ENCODE peak calls at places on chromosome 4, in nine cellular contexts. Q is SK-N-DZ, U is astrocyte of the cerebellum, I is germinal center, F is GM12865, J is hepatocyte, C is Right ventricle myocardium superior, G is Daoy, B is NCI-H1694 treated with DMSO at 0.1 percent for 48 hours. V is an unnamed sample.

GRCh38 chr4:61583696-61584095 is 383.6 kb downstream of the ADGRL3 start:
- DNase-seq in B (no peak), G (peak), Q (no peak), J (no peak), U (peak), F (no peak), C (no peak), I (no peak), V (no peak)

GRCh38 chr4:69757464-69757863 is 3.0 kb downstream of the SULT1B1 start:
- DNase-seq in G (no peak), J (no peak), U (no peak), I (no peak), F (no peak), Q (no peak), B (no peak), C (no peak), V (no peak)

GRCh38 chr4:2373532-2373931 is 44.9 kb downstream of the ZFYVE28 start:
- DNase-seq in C (no peak), Q (no peak), I (no peak), U (no peak), B (no peak), J (no peak), G (no peak), F (no peak), V (no peak)

GRCh38 chr4:147360301-147360700 is 120.6 kb upstream of the EDNRA start:
- DNase-seq in U (peak), F (no peak), B (no peak), Q (no peak), I (no peak), G (no peak), C (no peak), J (peak), V (no peak)

GRCh38 chr4:113471141-113471860 is 290.2 kb downstream of the CAMK2D start:
- DNase-seq in C (no peak), B (no peak), I (no peak), U (peak), Q (no peak), G (no peak), F (no peak), J (no peak), V (no peak)

GRCh38 chr4:4461850-4462249 is 74.9 kb downstream of the NSG1 start:
- DNase-seq in Q (peak), C (no peak), J (peak), F (no peak), U (no peak), I (no peak), B (no peak), G (no peak), V (peak)

GRCh38 chr4:6507345-6507744 is 34.9 kb upstream of the PPP2R2C start:
- DNase-seq in U (no peak), G (no peak), C (no peak), B (no peak), I (no peak), J (no peak), F (no peak), Q (no peak), V (no peak)

GRCh38 chr4:54539500-54540029 is 118.2 kb upstream of the KIT start:
- DNase-seq in F (no peak), Q (peak), U (no peak), J (peak), C (peak), G (no peak), B (peak), I (no peak), V (peak)

GRCh38 chr4:26648260-26648659 is 64.4 kb downstream of the TBC1D19 start:
- DNase-seq in I (no peak), F (no peak), Q (no peak), U (no peak), J (no peak), G (no peak), B (no peak), C (no peak), V (no peak)